ENCODE peak calls at places on chromosome 9, in four cellular contexts. R is hypothalamus, J is brain microvascular endothelial cell, O is Daoy. G is an unnamed sample.

GRCh38 chr9:78038620-78039300 is 7.1 kb upstream of the GNAQ start:
- DNase-seq in R (no peak), J (no peak), O (no peak), G (peak)

GRCh38 chr9:123073441-123073840 is 40.0 kb downstream of the GPR21 start:
- DNase-seq in R (no peak), J (no peak), O (no peak), G (no peak)

GRCh38 chr9:70260606-70261005 is 1.8 kb downstream of the SMC5 start:
- DNase-seq in R (no peak), J (no peak), O (no peak), G (no peak)

GRCh38 chr9:119289740-119290139 is 79.5 kb downstream of the BRINP1 start:
- DNase-seq in R (no peak), J (peak), O (no peak), G (peak)

GRCh38 chr9:35313911-35314310 is 152.1 kb downstream of the UNC13B start:
- DNase-seq in R (no peak), J (peak), O (peak), G (peak)

GRCh38 chr9:70477907-70478480 is 63.5 kb upstream of the KLF9 start:
- DNase-seq in R (no peak), J (no peak), O (no peak), G (no peak)

GRCh38 chr9:136740491-136740890 is 2.2 kb downstream of the LCN10 start:
- DNase-seq in R (no peak), J (no peak), O (no peak), G (no peak)

GRCh38 chr9:129716091-129716490 is 36.8 kb downstream of the PTGES start:
- DNase-seq in R (no peak), J (no peak), O (no peak), G (no peak)

GRCh38 chr9:109381011-109381729 is 60.3 kb upstream of the EPB41L4B start:
- DNase-seq in R (no peak), J (no peak), O (peak), G (no peak)

GRCh38 chr9:81661339-81661738 is 28.0 kb downstream of the TLE1 start:
- DNase-seq in R (no peak), J (no peak), O (no peak), G (no peak)

GRCh38 chr9:4152201-4152600 is 147.7 kb downstream of the GLIS3 start:
- DNase-seq in R (no peak), J (no peak), O (no peak), G (no peak)

G was measured in cardiac fibroblast.